ENCODE peak calls at places on chromosomes 12 and 14, in five cellular contexts. A, J, F, Y and L are unnamed samples.
A peak's percentile ranks its signal among the peaks of the same experiment; 100 is the strongest.

GRCh38 chr14:97218713-97219355 is 421.7 kb downstream of the VRK1 start:
- DNase-seq in A (peak; percentile 1), J (no peak), F (no peak), Y (no peak), L (no peak)

GRCh38 chr14:95681153-95681552 is 5.1 kb upstream of the TCL1B start:
- DNase-seq in A (no peak), J (no peak), F (no peak), Y (no peak), L (no peak)

GRCh38 chr12:31896514-31897039 is 62.6 kb upstream of the RESF1 start:
- DNase-seq in A (no peak), J (peak; percentile 52), F (peak; percentile 87), Y (peak; percentile 99), L (no peak)

GRCh38 chr14:94290197-94290596 is 2.9 kb downstream of the SERPINA10 start:
- DNase-seq in A (no peak), J (no peak), F (no peak), Y (no peak), L (no peak)

GRCh38 chr12:121581681-121582439 is 1.0 kb upstream of the KDM2B start:
- DNase-seq in A (peak; percentile 82), J (peak; percentile 63), F (no peak), Y (peak; percentile 26), L (no peak)

GRCh38 chr12:48717252-48717695 is 767 bp upstream of the CCNT1 start:
- DNase-seq in A (peak; percentile 15), J (no peak), F (peak; percentile 47), Y (peak; percentile 25), L (no peak)

GRCh38 chr12:25926536-25926935 is 31.9 kb upstream of the RASSF8 start:
- DNase-seq in A (peak; percentile 38), J (no peak), F (no peak), Y (no peak), L (no peak)

GRCh38 chr12:20624718-20625117 is 70.4 kb upstream of the SLCO1C1 start:
- DNase-seq in A (peak; percentile 44), J (no peak), F (no peak), Y (peak; percentile 41), L (no peak)

GRCh38 chr14:81062816-81063215 is 107.4 kb downstream of the TSHR start:
- DNase-seq in A (no peak), J (peak; percentile 9), F (no peak), Y (peak; percentile 5), L (no peak)

GRCh38 chr12:74105434-74105833 is 432.2 kb upstream of the ATXN7L3B start:
- DNase-seq in A (no peak), J (no peak), F (no peak), Y (peak; percentile 3), L (no peak)

GRCh38 chr12:114221976-114222630 is 183.8 kb downstream of the TBX5 start:
- DNase-seq in A (peak; percentile 50), J (no peak), F (no peak), Y (no peak), L (no peak)

GRCh38 chr14:93045211-93045674 is 70.5 kb downstream of the ITPK1 start:
- DNase-seq in A (no peak), J (no peak), F (no peak), Y (peak; percentile 25), L (no peak)

GRCh38 chr14:72023128-72024042 is 91.2 kb downstream of the RGS6 start:
- DNase-seq in A (no peak), J (no peak), F (no peak), Y (no peak), L (no peak)

DNA sequence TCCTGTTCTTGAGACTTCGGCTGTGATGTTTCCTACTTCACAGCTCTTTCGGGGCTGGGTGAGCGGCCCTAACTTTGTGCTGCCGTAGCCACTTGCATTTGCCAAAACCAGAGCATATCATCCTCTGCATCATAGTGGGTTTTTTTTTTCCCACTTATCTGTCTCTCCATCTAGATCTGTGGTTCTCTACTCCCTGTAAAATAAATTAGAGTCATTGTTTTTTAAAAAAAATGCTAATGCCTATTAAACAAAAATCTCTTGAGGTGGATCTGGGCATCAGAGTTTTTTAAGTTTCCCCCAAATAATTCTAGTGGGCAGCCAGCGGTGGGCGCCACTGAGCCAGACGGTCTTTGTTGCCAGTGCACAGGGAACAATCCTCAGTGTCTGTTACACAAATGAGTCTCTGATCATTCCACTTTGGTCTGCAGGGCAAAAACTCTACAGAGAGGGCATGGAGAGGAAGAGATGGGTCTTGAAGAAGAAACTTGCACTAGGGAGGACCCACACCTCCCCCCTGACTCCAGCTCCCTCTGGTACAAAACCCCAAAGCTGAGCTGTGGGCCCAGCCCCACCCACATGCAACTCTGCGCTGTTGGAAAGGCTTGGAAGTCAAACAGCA is 62.4 kb upstream of the BCL2L14 start:
- DNase-seq in A (no peak), J (no peak), F (no peak), Y (no peak), L (no peak)
- TF ChIP-seq CTCF in A (peak; percentile 7), J (no peak), F (peak; percentile 45), Y (peak; percentile 50), L (no peak)

DNA sequence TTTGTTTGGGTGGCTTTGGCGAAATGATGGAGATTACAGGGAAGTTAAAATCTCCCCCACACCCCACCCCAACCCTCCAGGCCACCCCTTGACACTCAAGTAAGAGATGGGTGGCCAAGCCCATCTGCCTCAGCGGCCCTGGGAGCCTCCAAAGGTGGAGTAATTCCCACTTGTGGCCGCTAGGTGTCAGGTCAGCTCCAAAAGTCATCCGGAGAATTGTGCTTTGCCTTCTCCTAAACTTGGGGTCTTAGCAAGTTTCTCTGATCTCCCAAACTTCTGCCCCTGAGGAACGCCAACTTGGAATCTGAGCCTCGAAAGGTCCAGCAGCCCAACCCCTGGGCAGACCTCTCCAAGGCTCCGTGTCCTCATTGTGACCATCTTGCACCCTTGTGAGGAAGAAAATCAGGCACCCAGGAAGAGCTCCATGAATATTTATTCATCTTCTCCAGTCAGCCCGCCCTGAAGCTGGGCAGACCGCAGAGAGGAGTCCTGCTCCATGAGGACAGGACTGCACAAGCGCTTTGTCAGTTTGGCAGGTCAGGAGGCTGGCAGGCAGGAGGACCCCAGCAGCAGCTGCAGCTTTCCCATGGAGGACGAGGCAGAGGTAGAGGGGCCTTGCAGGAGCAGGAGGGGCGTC is 46.7 kb downstream of the LRRC74A start:
- DNase-seq in A (peak; percentile 74), J (peak; percentile 58), F (peak; percentile 82), Y (peak; percentile 60), L (peak; percentile 66)
- TF ChIP-seq CTCF in A (peak; percentile 71), J (peak; percentile 74), F (peak; percentile 85), Y (peak; percentile 84), L (no peak)

DNA sequence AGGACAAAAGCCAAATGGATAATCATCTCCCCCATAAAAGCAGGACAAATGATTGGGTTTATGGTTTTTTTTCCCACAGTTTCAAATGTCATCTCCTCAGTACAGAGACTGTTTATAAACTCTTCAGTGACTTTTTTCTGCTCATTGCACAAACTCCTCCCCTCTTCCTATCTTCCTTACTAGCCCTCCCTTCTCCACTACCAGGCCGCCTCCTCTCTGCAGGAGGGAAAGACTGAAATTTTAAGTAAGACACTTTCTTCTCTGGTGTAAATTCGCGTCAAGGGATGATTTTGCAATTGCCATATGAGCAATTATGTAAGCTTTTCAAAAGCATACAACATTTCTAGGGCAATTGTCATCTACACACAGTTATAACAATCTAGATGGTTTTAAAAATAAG is 37.0 kb downstream of the BTG1 start:
- DNase-seq in A (peak; percentile 91), J (no peak), F (no peak), Y (peak; percentile 94), L (no peak)
- TF ChIP-seq CTCF in A (no peak), J (no peak), F (no peak), Y (peak; percentile 46), L (no peak)

GRCh38 chr12:6376079-6376941 is 947 bp upstream of the SCNN1A start:
- DNase-seq in A (peak; percentile 81), J (peak; percentile 84), F (no peak), Y (peak; percentile 73), L (no peak)
- TF ChIP-seq CTCF in A (peak; percentile 20), J (peak; percentile 45), F (no peak), Y (peak; percentile 56), L (no peak)

DNA sequence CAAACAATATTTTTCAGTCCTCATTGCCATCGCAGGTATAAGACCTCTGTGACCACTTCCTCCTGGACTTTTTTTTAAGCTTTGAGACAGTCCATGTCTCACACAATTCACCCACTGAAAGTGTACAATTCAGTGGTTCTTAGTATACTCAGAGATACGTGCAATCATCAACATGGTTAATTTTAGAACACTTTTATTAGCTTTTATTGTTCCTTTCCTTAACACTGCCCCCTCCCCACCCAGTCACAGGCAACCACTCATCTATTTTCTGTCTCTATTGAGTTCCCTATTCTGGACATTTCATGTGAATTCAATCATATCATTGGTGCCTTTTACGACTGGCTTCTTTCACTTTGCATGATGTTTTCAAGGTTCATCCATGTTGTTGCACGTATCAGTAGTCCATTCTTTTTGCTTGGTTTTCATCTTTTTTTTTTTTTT is 16.2 kb downstream of the NCKAP5L start:
- DNase-seq in A (no peak), J (no peak), F (no peak), Y (no peak), L (no peak)
- TF ChIP-seq CTCF in A (no peak), J (no peak), F (no peak), Y (no peak), L (no peak)